ENCODE peak calls at places on chromosomes 4 and X, in five cellular contexts. One of them, this sample, is unnamed.

GRCh38 chrX:71282514-71283408 is 674 bp upstream of the NONO start:
- DNase-seq in stimulated activated CD4-positive, alpha-beta T cell treated with anti-CD3 and anti-CD28 coated beads, Interleukin-2, amount 100 ng/mL, for 24 hours: peak; percentile 55
- DNase-seq in NCI-H774: peak; percentile 28
- DNase-seq in lower lobe of right lung: no peak
- DNase-seq in fibroblast of the conjunctiva: peak; percentile 29
- DNase-seq in this sample: peak; percentile 45

GRCh38 chr4:54063737-54064316 is 578 bp downstream of the CHIC2 start:
- DNase-seq in stimulated activated CD4-positive, alpha-beta T cell treated with anti-CD3 and anti-CD28 coated beads, Interleukin-2, amount 100 ng/mL, for 24 hours: peak; percentile 27
- DNase-seq in NCI-H774: no peak
- DNase-seq in lower lobe of right lung: peak; percentile 72
- DNase-seq in fibroblast of the conjunctiva: no peak
- DNase-seq in this sample: peak; percentile 50

GRCh38 chr4:138053601-138054322 is 188.4 kb downstream of the SLC7A11 start:
- DNase-seq in stimulated activated CD4-positive, alpha-beta T cell treated with anti-CD3 and anti-CD28 coated beads, Interleukin-2, amount 100 ng/mL, for 24 hours: no peak
- DNase-seq in NCI-H774: no peak
- DNase-seq in lower lobe of right lung: no peak
- DNase-seq in fibroblast of the conjunctiva: peak; percentile 74
- DNase-seq in this sample: no peak

GRCh38 chr4:1356181-1356998 is 9.4 kb downstream of the UVSSA start:
- DNase-seq in stimulated activated CD4-positive, alpha-beta T cell treated with anti-CD3 and anti-CD28 coated beads, Interleukin-2, amount 100 ng/mL, for 24 hours: peak; percentile 65
- DNase-seq in NCI-H774: no peak
- DNase-seq in lower lobe of right lung: peak; percentile 73
- DNase-seq in fibroblast of the conjunctiva: no peak
- DNase-seq in this sample: no peak

GRCh38 chrX:56107320-56107719 is 124.8 kb upstream of the KLF8 start:
- DNase-seq in stimulated activated CD4-positive, alpha-beta T cell treated with anti-CD3 and anti-CD28 coated beads, Interleukin-2, amount 100 ng/mL, for 24 hours: no peak
- DNase-seq in NCI-H774: peak; percentile 32
- DNase-seq in lower lobe of right lung: no peak
- DNase-seq in fibroblast of the conjunctiva: no peak
- DNase-seq in this sample: no peak

GRCh38 chrX:149871940-149872339 is 9.0 kb upstream of the MAGEA8 start:
- DNase-seq in stimulated activated CD4-positive, alpha-beta T cell treated with anti-CD3 and anti-CD28 coated beads, Interleukin-2, amount 100 ng/mL, for 24 hours: peak; percentile 69
- DNase-seq in NCI-H774: no peak
- DNase-seq in lower lobe of right lung: no peak
- DNase-seq in fibroblast of the conjunctiva: no peak
- DNase-seq in this sample: no peak

GRCh38 chr4:62196338-62196737 is 996.2 kb downstream of the ADGRL3 start:
- DNase-seq in stimulated activated CD4-positive, alpha-beta T cell treated with anti-CD3 and anti-CD28 coated beads, Interleukin-2, amount 100 ng/mL, for 24 hours: no peak
- DNase-seq in NCI-H774: no peak
- DNase-seq in lower lobe of right lung: no peak
- DNase-seq in fibroblast of the conjunctiva: no peak
- DNase-seq in this sample: no peak

GRCh38 chr4:124974163-124974562 is 261.6 kb upstream of the ANKRD50 start:
- DNase-seq in stimulated activated CD4-positive, alpha-beta T cell treated with anti-CD3 and anti-CD28 coated beads, Interleukin-2, amount 100 ng/mL, for 24 hours: no peak
- DNase-seq in NCI-H774: no peak
- DNase-seq in lower lobe of right lung: no peak
- DNase-seq in fibroblast of the conjunctiva: no peak
- DNase-seq in this sample: no peak